ENCODE peak calls at places on chromosomes 4 and X, in six cellular contexts. A is GM12878, P is SK-N-SH, I is HL-60, T is H1, V is HepG2. F is an unnamed sample.

GRCh38 chr4:8010618-8011017 is 71.0 kb upstream of the AFAP1 start:
- DNase-seq in A (no peak), P (peak), I (no peak), T (no peak), V (peak), F (no peak)

GRCh38 chr4:177250056-177250696 is 59.5 kb upstream of the NEIL3 start:
- DNase-seq in A (no peak), P (peak), I (peak), T (peak), V (peak), F (peak)

GRCh38 chr4:100240008-100240407 is 49.7 kb upstream of the DDIT4L start:
- DNase-seq in A (no peak), P (no peak), I (peak), T (no peak), V (no peak), F (no peak)

GRCh38 chrX:10404435-10404834 is 215.9 kb downstream of the MID1 start:
- DNase-seq in A (no peak), P (no peak), I (no peak), T (no peak), V (no peak), F (no peak)

GRCh38 chr4:165945991-165946390 is 73.0 kb downstream of the TLL1 start:
- DNase-seq in A (no peak), P (no peak), I (no peak), T (no peak), V (no peak), F (no peak)

GRCh38 chrX:15683193-15683592 is 18.6 kb upstream of the CLTRN start:
- DNase-seq in A (no peak), P (no peak), I (no peak), T (no peak), V (no peak), F (peak)

GRCh38 chr4:94076498-94076897 is 131.2 kb upstream of the SMARCAD1 start:
- DNase-seq in A (no peak), P (peak), I (no peak), T (no peak), V (no peak), F (peak)

GRCh38 chr4:147325566-147325965 is 155.3 kb upstream of the EDNRA start:
- DNase-seq in A (no peak), P (no peak), I (no peak), T (no peak), V (no peak), F (no peak)

GRCh38 chrX:129957241-129958099 is 25.0 kb upstream of the BCORL1 start:
- DNase-seq in A (peak), P (peak), I (peak), T (no peak), V (no peak), F (peak)

GRCh38 chrX:19904778-19905367 is 17.5 kb upstream of the SH3KBP1 start:
- DNase-seq in A (no peak), P (peak), I (no peak), T (no peak), V (peak), F (peak)

GRCh38 chr4:47374477-47374876 is 89.0 kb downstream of the COMMD8 start:
- DNase-seq in A (no peak), P (no peak), I (no peak), T (no peak), V (no peak), F (no peak)

GRCh38 chr4:19301527-19301926 is 950.2 kb upstream of the SLIT2 start:
- DNase-seq in A (no peak), P (no peak), I (no peak), T (no peak), V (no peak), F (no peak)

GRCh38 chr4:6746721-6747689 is 31.0 kb downstream of the BLOC1S4 start:
- DNase-seq in A (no peak), P (no peak), I (no peak), T (no peak), V (no peak), F (no peak)

GRCh38 chrX:107730298-107730655 is 45.3 kb downstream of the TSC22D3 start:
- DNase-seq in A (no peak), P (no peak), I (no peak), T (no peak), V (no peak), F (no peak)

GRCh38 chr4:76996445-76996844 is 46.9 kb downstream of the SEPTIN11 start:
- DNase-seq in A (no peak), P (no peak), I (no peak), T (no peak), V (no peak), F (no peak)

GRCh38 chrX:31199770-31200114 is 127.9 kb upstream of the FTHL17 start:
- DNase-seq in A (no peak), P (no peak), I (no peak), T (no peak), V (peak), F (no peak)

GRCh38 chrX:123740006-123740405 is 7.2 kb upstream of the THOC2 start:
- DNase-seq in A (no peak), P (no peak), I (no peak), T (no peak), V (no peak), F (no peak)

GRCh38 chr4:153385784-153386183 is 41.3 kb downstream of the MND1 start:
- DNase-seq in A (no peak), P (no peak), I (no peak), T (no peak), V (peak), F (no peak)

GRCh38 chrX:56429581-56429980 is 133.8 kb upstream of the UBQLN2 start:
- DNase-seq in A (no peak), P (no peak), I (no peak), T (no peak), V (no peak), F (no peak)

GRCh38 chr4:169627307-169627706 is 6.9 kb downstream of the CLCN3 start:
- DNase-seq in A (no peak), P (no peak), I (no peak), T (no peak), V (no peak), F (no peak)

GRCh38 chr4:153616005-153616555 is 68.0 kb upstream of the TLR2 start:
- DNase-seq in A (no peak), P (no peak), I (no peak), T (no peak), V (no peak), F (no peak)

GRCh38 chr4:73917081-73917501 is 47.9 kb downstream of the CXCL1 start:
- DNase-seq in A (no peak), P (no peak), I (no peak), T (no peak), V (no peak), F (no peak)

DNA sequence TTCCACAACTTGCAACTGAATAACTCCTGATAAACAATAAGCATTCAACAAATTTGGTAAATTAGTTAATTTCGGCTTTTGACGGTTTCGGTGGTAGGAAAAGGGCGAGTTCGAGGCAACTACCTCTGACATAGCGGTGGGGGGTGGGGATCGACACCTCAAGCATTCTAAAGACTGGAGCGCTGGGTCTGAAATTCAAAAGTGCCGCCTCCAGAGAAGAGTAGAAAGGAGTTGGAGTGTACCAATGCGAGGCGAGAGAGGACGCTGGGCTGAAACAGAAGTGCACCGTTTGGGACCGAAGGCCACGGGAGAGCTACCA is 723 bp downstream of the SMC1A start:
- DNase-seq in A (no peak), P (no peak), I (no peak), T (no peak), V (peak), F (no peak)
- TF ChIP-seq GABPA in A (no peak), P (no peak), I (no peak), T (no peak), V (no peak), F (no peak)

GRCh38 chr4:138614462-138615142 is 372.5 kb upstream of the SLC7A11 start:
- DNase-seq in A (no peak), P (no peak), I (no peak), T (no peak), V (no peak), F (no peak)

GRCh38 chr4:138609943-138610350 is 367.8 kb upstream of the SLC7A11 start:
- DNase-seq in A (no peak), P (no peak), I (no peak), T (no peak), V (no peak), F (no peak)

GRCh38 chr4:138612428-138612827 is 370.3 kb upstream of the SLC7A11 start:
- DNase-seq in A (no peak), P (no peak), I (no peak), T (no peak), V (no peak), F (no peak)

GRCh38 chr4:138611017-138611416 is 368.9 kb upstream of the SLC7A11 start:
- DNase-seq in A (no peak), P (peak), I (no peak), T (no peak), V (no peak), F (no peak)

GRCh38 chr4:138611721-138612120 is 369.6 kb upstream of the SLC7A11 start:
- DNase-seq in A (no peak), P (peak), I (no peak), T (no peak), V (no peak), F (no peak)
- TF ChIP-seq GABPA in A (no peak), P (no peak), I (no peak), T (no peak), V (no peak), F (no peak)

GRCh38 chr4:183478926-183479325 is 25.9 kb upstream of the ING2 start:
- DNase-seq in A (no peak), P (no peak), I (no peak), T (no peak), V (no peak), F (no peak)
- TF ChIP-seq GABPA in A (no peak), P (no peak), I (no peak), T (no peak), V (no peak), F (no peak)

DNA sequence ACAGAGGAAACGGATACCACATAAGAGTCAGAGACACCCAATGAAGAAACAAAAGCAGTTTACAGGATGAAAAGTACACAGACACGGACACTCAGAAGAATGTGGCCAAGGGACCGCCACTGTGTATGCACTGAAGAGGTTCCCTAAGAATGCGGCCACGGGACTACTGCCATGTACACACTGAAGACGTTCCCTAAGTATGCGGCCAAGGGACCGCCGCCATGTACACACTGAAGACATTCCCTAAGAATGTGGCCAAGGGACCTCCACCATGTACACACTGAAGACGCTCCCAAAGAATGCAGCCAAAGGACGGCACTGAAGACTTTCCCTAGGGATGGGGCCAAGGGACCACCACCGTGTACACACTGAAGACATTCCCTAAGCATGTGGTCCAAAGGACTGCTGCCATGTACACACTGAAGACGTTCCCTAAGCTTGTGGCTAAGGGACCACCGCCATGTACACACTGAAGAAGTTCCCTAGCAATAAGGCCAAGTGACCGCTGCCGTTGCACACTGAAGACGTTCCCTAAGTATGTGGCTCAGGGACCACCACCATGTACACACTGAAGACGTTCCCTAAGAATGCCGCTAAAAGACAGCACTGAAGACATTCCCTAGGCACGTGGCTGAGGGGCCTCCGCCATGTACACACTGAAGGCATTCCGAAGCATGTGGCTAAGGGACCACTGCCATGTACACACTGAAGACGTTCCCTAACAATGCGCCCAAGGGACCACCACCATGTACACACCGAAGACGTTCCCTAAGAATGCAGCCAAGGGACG is 32.2 kb downstream of the DHRSX start:
- DNase-seq in A (no peak), P (no peak), I (no peak), T (no peak), V (no peak), F (no peak)
- TF ChIP-seq GABPA in A (no peak), P (no peak), I (no peak), T (no peak), V (no peak), F (no peak)

GRCh38 chr4:51842167-51842553 is 793 bp upstream of the DCUN1D4 start:
- DNase-seq in A (no peak), P (peak), I (no peak), T (no peak), V (no peak), F (no peak)

GRCh38 chr4:51845055-51845426 is 2.1 kb downstream of the DCUN1D4 start:
- DNase-seq in A (peak), P (no peak), I (no peak), T (no peak), V (no peak), F (no peak)

GRCh38 chr4:51842554-51843308 is at the start of gene DCUN1D4:
- DNase-seq in A (peak), P (peak), I (peak), T (peak), V (peak), F (peak)

GRCh38 chr4:51844157-51845054 is 1.5 kb downstream of the DCUN1D4 start:
- DNase-seq in A (peak), P (peak), I (peak), T (peak), V (peak), F (peak)

DNA sequence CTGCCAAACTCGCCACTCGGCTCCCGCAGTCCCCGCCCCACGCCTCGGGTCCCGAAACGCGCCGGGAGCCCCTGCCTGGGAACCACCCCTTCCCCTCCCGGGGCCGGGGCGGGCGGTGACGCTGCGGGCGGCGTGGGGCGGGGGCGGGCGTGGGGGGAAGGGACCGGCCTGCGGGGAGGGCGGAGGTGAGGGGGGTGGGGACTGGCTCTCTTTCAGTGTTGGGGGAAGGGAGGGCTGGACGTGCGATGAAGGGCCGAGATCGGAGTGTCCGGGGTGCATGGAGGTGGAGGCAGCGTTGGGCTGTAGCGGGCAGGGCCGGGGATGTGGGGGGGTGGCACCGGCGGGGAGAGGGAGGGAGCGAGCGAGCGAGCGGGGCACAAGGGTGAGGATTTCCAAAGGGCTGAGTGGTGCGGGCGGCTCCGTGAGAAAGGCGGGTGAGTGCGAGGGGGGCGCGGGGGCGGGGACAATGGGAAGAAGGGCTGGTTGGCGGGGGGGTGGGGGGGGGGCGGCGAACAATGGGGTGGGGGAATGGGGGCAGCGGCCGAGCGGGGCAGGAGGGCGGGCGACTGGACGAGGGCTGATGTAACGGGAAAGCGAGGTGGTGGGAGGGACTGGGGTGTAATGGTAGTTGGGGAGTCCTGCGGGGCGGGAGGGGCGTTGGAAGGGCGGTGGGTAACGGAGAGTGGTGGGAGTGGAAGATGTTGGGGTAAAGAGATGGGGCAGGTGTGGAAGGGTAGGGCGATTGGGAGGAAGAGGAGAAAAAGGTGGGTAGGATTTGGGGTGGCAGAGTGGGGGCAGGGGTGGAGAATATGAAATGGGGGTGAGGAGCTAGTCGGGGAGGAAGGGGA is 580 bp downstream of the DCUN1D4 start:
- DNase-seq in A (no peak), P (peak), I (peak), T (no peak), V (peak), F (peak)
- TF ChIP-seq GABPA in A (no peak), P (no peak), I (no peak), T (no peak), V (no peak), F (no peak)

GRCh38 chr4:142297313-142297712 is 548.8 kb downstream of the INPP4B start:
- DNase-seq in A (no peak), P (no peak), I (no peak), T (no peak), V (no peak), F (no peak)
- TF ChIP-seq GABPA in A (no peak), P (no peak), I (no peak), T (no peak), V (no peak), F (no peak)

F was measured in K562.